ENCODE peak calls at places on chromosomes 5 and 9, in four cellular contexts. One of them, this sample, is unnamed.

GRCh38 chr9:137255448-137256114 is 454 bp downstream of the NELFB start:
- DNase-seq in transverse colon: peak
- DNase-seq in stimulated activated CD4-positive, alpha-beta T cell treated with anti-CD3 and anti-CD28 coated beads, Interleukin-4, amount 100 ng/mL, for 4 hours: no peak
- DNase-seq in thoracic aorta: no peak
- DNase-seq in this sample: no peak

GRCh38 chr5:172762214-172763119 is 8.5 kb downstream of the DUSP1 start:
- DNase-seq in transverse colon: no peak
- DNase-seq in stimulated activated CD4-positive, alpha-beta T cell treated with anti-CD3 and anti-CD28 coated beads, Interleukin-4, amount 100 ng/mL, for 4 hours: no peak
- DNase-seq in thoracic aorta: no peak
- DNase-seq in this sample: no peak

GRCh38 chr9:121752929-121753328 is 101.5 kb downstream of the DAB2IP start:
- DNase-seq in transverse colon: no peak
- DNase-seq in stimulated activated CD4-positive, alpha-beta T cell treated with anti-CD3 and anti-CD28 coated beads, Interleukin-4, amount 100 ng/mL, for 4 hours: no peak
- DNase-seq in thoracic aorta: no peak
- DNase-seq in this sample: no peak

GRCh38 chr5:1765141-1765879 is 34.3 kb downstream of the MRPL36 start:
- DNase-seq in transverse colon: peak
- DNase-seq in stimulated activated CD4-positive, alpha-beta T cell treated with anti-CD3 and anti-CD28 coated beads, Interleukin-4, amount 100 ng/mL, for 4 hours: no peak
- DNase-seq in thoracic aorta: no peak
- DNase-seq in this sample: no peak

GRCh38 chr9:130364619-130365322 is 80.0 kb upstream of the ASS1 start:
- DNase-seq in transverse colon: no peak
- DNase-seq in stimulated activated CD4-positive, alpha-beta T cell treated with anti-CD3 and anti-CD28 coated beads, Interleukin-4, amount 100 ng/mL, for 4 hours: no peak
- DNase-seq in thoracic aorta: no peak
- DNase-seq in this sample: no peak

GRCh38 chr9:88798476-88798875 is 192.8 kb upstream of the S1PR3 start:
- DNase-seq in transverse colon: no peak
- DNase-seq in stimulated activated CD4-positive, alpha-beta T cell treated with anti-CD3 and anti-CD28 coated beads, Interleukin-4, amount 100 ng/mL, for 4 hours: no peak
- DNase-seq in thoracic aorta: no peak
- DNase-seq in this sample: no peak

GRCh38 chr5:43616535-43616934 is 13.6 kb downstream of the NNT start:
- DNase-seq in transverse colon: no peak
- DNase-seq in stimulated activated CD4-positive, alpha-beta T cell treated with anti-CD3 and anti-CD28 coated beads, Interleukin-4, amount 100 ng/mL, for 4 hours: no peak
- DNase-seq in thoracic aorta: no peak
- DNase-seq in this sample: no peak

GRCh38 chr5:180201051-180201987 is 7.7 kb downstream of the RASGEF1C start:
- DNase-seq in transverse colon: no peak
- DNase-seq in stimulated activated CD4-positive, alpha-beta T cell treated with anti-CD3 and anti-CD28 coated beads, Interleukin-4, amount 100 ng/mL, for 4 hours: no peak
- DNase-seq in thoracic aorta: no peak
- DNase-seq in this sample: no peak

GRCh38 chr9:38342532-38342931 is 50.0 kb upstream of the ALDH1B1 start:
- DNase-seq in transverse colon: no peak
- DNase-seq in stimulated activated CD4-positive, alpha-beta T cell treated with anti-CD3 and anti-CD28 coated beads, Interleukin-4, amount 100 ng/mL, for 4 hours: no peak
- DNase-seq in thoracic aorta: no peak
- DNase-seq in this sample: no peak

GRCh38 chr5:39208471-39208870 is 10.9 kb downstream of the FYB1 start:
- DNase-seq in transverse colon: no peak
- DNase-seq in stimulated activated CD4-positive, alpha-beta T cell treated with anti-CD3 and anti-CD28 coated beads, Interleukin-4, amount 100 ng/mL, for 4 hours: no peak
- DNase-seq in thoracic aorta: no peak
- DNase-seq in this sample: no peak

GRCh38 chr5:98663521-98663920 is 109.9 kb upstream of the RGMB start:
- DNase-seq in transverse colon: no peak
- DNase-seq in stimulated activated CD4-positive, alpha-beta T cell treated with anti-CD3 and anti-CD28 coated beads, Interleukin-4, amount 100 ng/mL, for 4 hours: no peak
- DNase-seq in thoracic aorta: no peak
- DNase-seq in this sample: no peak

GRCh38 chr9:72038890-72039410 is 21.5 kb downstream of the C9orf57 start:
- DNase-seq in transverse colon: peak
- DNase-seq in stimulated activated CD4-positive, alpha-beta T cell treated with anti-CD3 and anti-CD28 coated beads, Interleukin-4, amount 100 ng/mL, for 4 hours: peak
- DNase-seq in thoracic aorta: no peak
- DNase-seq in this sample: peak

GRCh38 chr5:56319281-56320242 is 86.4 kb upstream of the ANKRD55 start:
- DNase-seq in transverse colon: peak
- DNase-seq in stimulated activated CD4-positive, alpha-beta T cell treated with anti-CD3 and anti-CD28 coated beads, Interleukin-4, amount 100 ng/mL, for 4 hours: no peak
- DNase-seq in thoracic aorta: no peak
- DNase-seq in this sample: no peak

GRCh38 chr5:154541553-154541952 is 63.5 kb upstream of the HAND1 start:
- DNase-seq in transverse colon: no peak
- DNase-seq in stimulated activated CD4-positive, alpha-beta T cell treated with anti-CD3 and anti-CD28 coated beads, Interleukin-4, amount 100 ng/mL, for 4 hours: no peak
- DNase-seq in thoracic aorta: no peak
- DNase-seq in this sample: no peak

GRCh38 chr5:14741131-14741530 is 76.6 kb downstream of the OTULIN start:
- DNase-seq in transverse colon: no peak
- DNase-seq in stimulated activated CD4-positive, alpha-beta T cell treated with anti-CD3 and anti-CD28 coated beads, Interleukin-4, amount 100 ng/mL, for 4 hours: no peak
- DNase-seq in thoracic aorta: no peak
- DNase-seq in this sample: no peak

GRCh38 chr9:19232830-19233194 is 2.3 kb downstream of the DENND4C start:
- DNase-seq in transverse colon: no peak
- DNase-seq in stimulated activated CD4-positive, alpha-beta T cell treated with anti-CD3 and anti-CD28 coated beads, Interleukin-4, amount 100 ng/mL, for 4 hours: no peak
- DNase-seq in thoracic aorta: no peak
- DNase-seq in this sample: no peak

GRCh38 chr5:170569101-170569500 is 65.3 kb downstream of the KCNIP1 start:
- DNase-seq in transverse colon: no peak
- DNase-seq in stimulated activated CD4-positive, alpha-beta T cell treated with anti-CD3 and anti-CD28 coated beads, Interleukin-4, amount 100 ng/mL, for 4 hours: no peak
- DNase-seq in thoracic aorta: no peak
- DNase-seq in this sample: no peak

GRCh38 chr5:73448072-73448432 is 525 bp downstream of the FOXD1 start:
- DNase-seq in transverse colon: no peak
- DNase-seq in stimulated activated CD4-positive, alpha-beta T cell treated with anti-CD3 and anti-CD28 coated beads, Interleukin-4, amount 100 ng/mL, for 4 hours: peak
- DNase-seq in thoracic aorta: no peak
- DNase-seq in this sample: no peak

GRCh38 chr5:119991645-119992044 is 362.3 kb downstream of the FAM170A start:
- DNase-seq in transverse colon: no peak
- DNase-seq in stimulated activated CD4-positive, alpha-beta T cell treated with anti-CD3 and anti-CD28 coated beads, Interleukin-4, amount 100 ng/mL, for 4 hours: no peak
- DNase-seq in thoracic aorta: no peak
- DNase-seq in this sample: no peak

GRCh38 chr9:91904541-91905236 is 45.3 kb downstream of the ROR2 start:
- DNase-seq in transverse colon: no peak
- DNase-seq in stimulated activated CD4-positive, alpha-beta T cell treated with anti-CD3 and anti-CD28 coated beads, Interleukin-4, amount 100 ng/mL, for 4 hours: no peak
- DNase-seq in thoracic aorta: no peak
- DNase-seq in this sample: no peak

GRCh38 chr5:160169326-160169725 is 50.1 kb upstream of the PWWP2A start:
- DNase-seq in transverse colon: no peak
- DNase-seq in stimulated activated CD4-positive, alpha-beta T cell treated with anti-CD3 and anti-CD28 coated beads, Interleukin-4, amount 100 ng/mL, for 4 hours: no peak
- DNase-seq in thoracic aorta: no peak
- DNase-seq in this sample: no peak